ENCODE peak calls at places on chromosomes 16 and 17, in six cellular contexts. One of them, this sample, is unnamed.

GRCh38 chr17:37116802-37117201 is 168.0 kb downstream of the AATF start:
- DNase-seq in stromal cell of bone marrow: no peak
- DNase-seq in sciatic nerve: no peak
- DNase-seq in RPMI8226: no peak
- DNase-seq in IMR-90: no peak
- DNase-seq in stimulated activated CD4-positive, alpha-beta T cell treated with anti-CD3 and anti-CD28 coated beads, Interleukin-2, amount 100 ng/mL, for 48 hours: no peak
- DNase-seq in this sample: no peak

GRCh38 chr16:1996175-1996574 is 6.4 kb downstream of the SYNGR3 start:
- DNase-seq in stromal cell of bone marrow: no peak
- DNase-seq in sciatic nerve: no peak
- DNase-seq in RPMI8226: no peak
- DNase-seq in IMR-90: no peak
- DNase-seq in stimulated activated CD4-positive, alpha-beta T cell treated with anti-CD3 and anti-CD28 coated beads, Interleukin-2, amount 100 ng/mL, for 48 hours: no peak
- DNase-seq in this sample: no peak

GRCh38 chr16:12182202-12182601 is 205.7 kb downstream of the SNX29 start:
- DNase-seq in stromal cell of bone marrow: no peak
- DNase-seq in sciatic nerve: no peak
- DNase-seq in RPMI8226: no peak
- DNase-seq in IMR-90: no peak
- DNase-seq in stimulated activated CD4-positive, alpha-beta T cell treated with anti-CD3 and anti-CD28 coated beads, Interleukin-2, amount 100 ng/mL, for 48 hours: no peak
- DNase-seq in this sample: no peak

GRCh38 chr17:37327341-37328090 is 48.3 kb upstream of the C17orf78 start:
- DNase-seq in stromal cell of bone marrow: peak
- DNase-seq in sciatic nerve: no peak
- DNase-seq in RPMI8226: no peak
- DNase-seq in IMR-90: peak
- DNase-seq in stimulated activated CD4-positive, alpha-beta T cell treated with anti-CD3 and anti-CD28 coated beads, Interleukin-2, amount 100 ng/mL, for 48 hours: no peak
- DNase-seq in this sample: no peak

GRCh38 chr16:30841332-30841731 is 52.5 kb downstream of the BCL7C start:
- DNase-seq in stromal cell of bone marrow: no peak
- DNase-seq in sciatic nerve: no peak
- DNase-seq in RPMI8226: no peak
- DNase-seq in IMR-90: no peak
- DNase-seq in stimulated activated CD4-positive, alpha-beta T cell treated with anti-CD3 and anti-CD28 coated beads, Interleukin-2, amount 100 ng/mL, for 48 hours: no peak
- DNase-seq in this sample: no peak

GRCh38 chr17:1047177-1047885 is 50.4 kb downstream of the TIMM22 start:
- DNase-seq in stromal cell of bone marrow: no peak
- DNase-seq in sciatic nerve: no peak
- DNase-seq in RPMI8226: no peak
- DNase-seq in IMR-90: peak
- DNase-seq in stimulated activated CD4-positive, alpha-beta T cell treated with anti-CD3 and anti-CD28 coated beads, Interleukin-2, amount 100 ng/mL, for 48 hours: no peak
- DNase-seq in this sample: peak

GRCh38 chr17:73308017-73308823 is 3.6 kb downstream of the CDC42EP4 start:
- DNase-seq in stromal cell of bone marrow: no peak
- DNase-seq in sciatic nerve: peak
- DNase-seq in RPMI8226: no peak
- DNase-seq in IMR-90: peak
- DNase-seq in stimulated activated CD4-positive, alpha-beta T cell treated with anti-CD3 and anti-CD28 coated beads, Interleukin-2, amount 100 ng/mL, for 48 hours: no peak
- DNase-seq in this sample: peak

GRCh38 chr16:81707411-81708321 is 71.4 kb upstream of the PLCG2 start:
- DNase-seq in stromal cell of bone marrow: peak
- DNase-seq in sciatic nerve: no peak
- DNase-seq in RPMI8226: no peak
- DNase-seq in IMR-90: peak
- DNase-seq in stimulated activated CD4-positive, alpha-beta T cell treated with anti-CD3 and anti-CD28 coated beads, Interleukin-2, amount 100 ng/mL, for 48 hours: no peak
- DNase-seq in this sample: peak

GRCh38 chr17:72100445-72100844 is 20.4 kb upstream of the SOX9 start:
- DNase-seq in stromal cell of bone marrow: no peak
- DNase-seq in sciatic nerve: no peak
- DNase-seq in RPMI8226: no peak
- DNase-seq in IMR-90: no peak
- DNase-seq in stimulated activated CD4-positive, alpha-beta T cell treated with anti-CD3 and anti-CD28 coated beads, Interleukin-2, amount 100 ng/mL, for 48 hours: no peak
- DNase-seq in this sample: no peak

GRCh38 chr17:80720624-80721577 is 176.3 kb downstream of the RPTOR start:
- DNase-seq in stromal cell of bone marrow: no peak
- DNase-seq in sciatic nerve: no peak
- DNase-seq in RPMI8226: no peak
- DNase-seq in IMR-90: peak
- DNase-seq in stimulated activated CD4-positive, alpha-beta T cell treated with anti-CD3 and anti-CD28 coated beads, Interleukin-2, amount 100 ng/mL, for 48 hours: peak
- DNase-seq in this sample: no peak

GRCh38 chr16:68590201-68590994 is 51.3 kb downstream of the ZFP90 start:
- DNase-seq in stromal cell of bone marrow: peak
- DNase-seq in sciatic nerve: peak
- DNase-seq in RPMI8226: peak
- DNase-seq in IMR-90: peak
- DNase-seq in stimulated activated CD4-positive, alpha-beta T cell treated with anti-CD3 and anti-CD28 coated beads, Interleukin-2, amount 100 ng/mL, for 48 hours: peak
- DNase-seq in this sample: no peak

GRCh38 chr16:27238591-27238990 is 30.0 kb downstream of the NSMCE1 start:
- DNase-seq in stromal cell of bone marrow: no peak
- DNase-seq in sciatic nerve: peak
- DNase-seq in RPMI8226: no peak
- DNase-seq in IMR-90: no peak
- DNase-seq in stimulated activated CD4-positive, alpha-beta T cell treated with anti-CD3 and anti-CD28 coated beads, Interleukin-2, amount 100 ng/mL, for 48 hours: no peak
- DNase-seq in this sample: peak